ENCODE peak calls at places on chromosomes 13 and 19, in ten cellular contexts. Z, C, M, A, K, R, T, Q, Y and E are unnamed samples.

GRCh38 chr19:48925240-48925843 is 8.2 kb upstream of the DHDH start:
- DNase-seq in Z (peak; percentile 91), C (no peak), M (peak; percentile 67), A (no peak), K (no peak), R (peak; percentile 39), T (no peak), Q (peak; percentile 93), Y (no peak), E (peak; percentile 29)

GRCh38 chr19:38808741-38809140 is 4.0 kb downstream of the LGALS4 start:
- DNase-seq in Z (no peak), C (no peak), M (no peak), A (no peak), K (no peak), R (no peak), T (no peak), Q (no peak), Y (no peak), E (no peak)

GRCh38 chr13:22648325-22648758 is 532.4 kb upstream of the SGCG start:
- DNase-seq in Z (no peak), C (no peak), M (no peak), A (peak; percentile 40), K (no peak), R (no peak), T (no peak), Q (no peak), Y (peak; percentile 51), E (no peak)

GRCh38 chr19:35223856-35224505 is 4.6 kb downstream of the FAM187B start:
- DNase-seq in Z (no peak), C (no peak), M (no peak), A (no peak), K (no peak), R (no peak), T (no peak), Q (no peak), Y (no peak), E (no peak)

GRCh38 chr13:105979586-105979985 is 555.9 kb downstream of the EFNB2 start:
- DNase-seq in Z (no peak), C (no peak), M (peak; percentile 22), A (peak; percentile 8), K (no peak), R (no peak), T (peak; percentile 70), Q (no peak), Y (peak; percentile 30), E (no peak)

GRCh38 chr19:5470264-5470671 is 15.1 kb downstream of the ZNRF4 start:
- DNase-seq in Z (no peak), C (no peak), M (no peak), A (no peak), K (no peak), R (no peak), T (peak; percentile 48), Q (no peak), Y (no peak), E (no peak)

GRCh38 chr13:24671367-24672117 is 8.7 kb upstream of the ATP12A start:
- DNase-seq in Z (peak; percentile 72), C (peak; percentile 46), M (peak; percentile 89), A (no peak), K (no peak), R (no peak), T (peak; percentile 50), Q (peak; percentile 81), Y (peak; percentile 69), E (peak; percentile 57)

GRCh38 chr13:104140557-104140956 is 1074.3 kb upstream of the SLC10A2 start:
- DNase-seq in Z (no peak), C (no peak), M (no peak), A (no peak), K (no peak), R (no peak), T (no peak), Q (peak; percentile 73), Y (no peak), E (no peak)

GRCh38 chr13:99371956-99372355 is 64.8 kb upstream of the GPR183 start:
- DNase-seq in Z (no peak), C (no peak), M (no peak), A (no peak), K (no peak), R (peak; percentile 66), T (no peak), Q (no peak), Y (no peak), E (no peak)

GRCh38 chr13:80082396-80083096 is 258.4 kb downstream of the SPRY2 start:
- DNase-seq in Z (no peak), C (no peak), M (peak; percentile 41), A (no peak), K (no peak), R (no peak), T (no peak), Q (peak; percentile 91), Y (no peak), E (no peak)

GRCh38 chr13:48400820-48401219 is 12.1 kb downstream of the LPAR6 start:
- DNase-seq in Z (no peak), C (no peak), M (peak; percentile 81), A (no peak), K (no peak), R (no peak), T (no peak), Q (peak; percentile 79), Y (no peak), E (peak; percentile 59)

GRCh38 chr19:53907193-53907581 is 1.9 kb upstream of the CACNG7 start:
- DNase-seq in Z (no peak), C (no peak), M (no peak), A (no peak), K (no peak), R (no peak), T (no peak), Q (no peak), Y (no peak), E (no peak)

GRCh38 chr13:46562581-46562980 is 9.6 kb downstream of the LRCH1 start:
- DNase-seq in Z (no peak), C (no peak), M (no peak), A (no peak), K (no peak), R (no peak), T (no peak), Q (no peak), Y (no peak), E (no peak)

GRCh38 chr13:31614073-31614472 is 125.3 kb upstream of the RXFP2 start:
- DNase-seq in Z (no peak), C (no peak), M (no peak), A (no peak), K (no peak), R (no peak), T (no peak), Q (no peak), Y (no peak), E (no peak)

GRCh38 chr13:47484564-47484963 is 516.5 kb downstream of the SUCLA2 start:
- DNase-seq in Z (no peak), C (no peak), M (peak; percentile 56), A (no peak), K (no peak), R (no peak), T (no peak), Q (peak; percentile 90), Y (no peak), E (peak; percentile 40)

GRCh38 chr13:23965346-23965745 is 68.0 kb upstream of the C1QTNF9B start:
- DNase-seq in Z (no peak), C (no peak), M (peak; percentile 24), A (no peak), K (no peak), R (no peak), T (no peak), Q (no peak), Y (no peak), E (no peak)

GRCh38 chr13:44870456-44870929 is 118.8 kb downstream of the NUFIP1 start:
- DNase-seq in Z (no peak), C (no peak), M (no peak), A (no peak), K (peak; percentile 72), R (no peak), T (peak; percentile 68), Q (no peak), Y (no peak), E (no peak)
- TF ChIP-seq CTCF in Z (no peak), C (no peak), M (no peak), A (no peak), K (peak; percentile 9), R (no peak), T (no peak), Q (no peak), Y (no peak), E (no peak)

DNA sequence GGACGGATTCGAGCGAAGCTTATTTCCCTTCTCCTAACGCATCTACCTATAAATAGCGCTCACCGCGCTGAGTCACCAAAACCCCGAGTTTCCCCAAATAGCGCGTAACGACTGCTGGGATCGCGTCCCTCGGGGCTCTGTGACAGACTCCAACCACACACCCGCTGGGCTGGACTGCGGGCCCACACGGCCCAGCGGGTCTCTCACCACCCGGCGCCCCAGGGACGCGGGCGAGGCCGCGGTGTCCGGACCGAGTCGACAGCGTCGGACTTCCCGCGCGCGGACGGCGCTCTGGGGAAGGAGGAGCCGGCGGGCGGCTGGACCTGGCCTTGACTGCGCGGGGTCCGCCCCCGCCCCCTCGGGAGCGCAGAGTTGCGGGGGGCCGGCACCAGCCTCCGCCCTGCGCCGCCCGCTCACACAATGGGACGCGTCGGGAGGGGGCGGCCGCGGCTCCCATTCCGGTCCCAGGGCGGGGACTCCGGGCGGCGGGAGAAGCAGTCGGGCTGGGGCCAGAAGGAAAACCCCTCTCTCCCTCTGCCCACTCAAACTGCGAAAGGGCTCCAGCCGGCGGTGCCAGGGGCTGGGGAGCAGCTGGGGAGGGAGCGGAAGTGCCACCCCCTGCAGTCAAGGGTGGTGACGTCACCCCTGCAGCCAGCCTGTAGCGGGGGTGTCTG is 108.8 kb downstream of the KCNRG start:
- DNase-seq in Z (peak; percentile 94), C (peak; percentile 63), M (peak; percentile 75), A (peak; percentile 88), K (peak; percentile 85), R (peak; percentile 95), T (peak; percentile 80), Q (peak; percentile 89), Y (peak; percentile 81), E (peak; percentile 96)
- TF ChIP-seq CTCF in Z (no peak), C (no peak), M (no peak), A (no peak), K (peak; percentile 14), R (no peak), T (no peak), Q (peak; percentile 19), Y (no peak), E (no peak)

GRCh38 chr13:37049810-37050209 is 9.7 kb downstream of the SUPT20H start:
- DNase-seq in Z (no peak), C (no peak), M (no peak), A (no peak), K (no peak), R (no peak), T (no peak), Q (no peak), Y (no peak), E (no peak)
- TF ChIP-seq CTCF in Z (no peak), C (no peak), M (peak; percentile 3), A (no peak), K (no peak), R (peak; percentile 5), T (no peak), Q (no peak), Y (peak; percentile 47), E (no peak)

DNA sequence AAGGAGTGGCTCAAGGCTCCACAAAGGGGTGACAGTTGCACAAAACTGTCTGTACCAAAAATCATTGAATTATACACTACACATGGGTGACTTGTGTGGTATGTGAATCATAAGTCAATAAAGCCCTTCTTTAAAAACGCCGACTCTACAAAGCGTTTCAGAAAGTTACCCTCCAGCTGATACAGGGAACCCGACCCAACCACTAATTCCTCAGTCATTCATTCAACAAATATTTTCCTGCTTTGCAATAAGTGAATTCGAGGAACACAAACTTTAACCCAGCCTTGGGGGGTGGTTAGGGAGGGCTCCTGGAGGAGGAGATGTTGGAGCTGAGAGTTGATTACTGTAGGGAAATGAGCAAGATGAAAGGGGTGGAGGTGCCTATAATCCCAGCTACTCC is 32.0 kb downstream of the LTBP4 start:
- DNase-seq in Z (no peak), C (no peak), M (no peak), A (no peak), K (no peak), R (no peak), T (no peak), Q (peak; percentile 84), Y (no peak), E (no peak)
- TF ChIP-seq CTCF in Z (no peak), C (no peak), M (no peak), A (no peak), K (no peak), R (no peak), T (no peak), Q (no peak), Y (no peak), E (no peak)